ENCODE peak calls at places on chromosomes 5 and 9, in six cellular contexts. One of them, this sample, is unnamed.

GRCh38 chr5:147504001-147504400 is 5.9 kb downstream of the DPYSL3 start:
- DNase-seq in cardiac fibroblast: peak
- DNase-seq in B cell: no peak
- DNase-seq in thoracic aorta: no peak
- DNase-seq in endodermal cell: no peak
- DNase-seq in GM18507: no peak
- DNase-seq in this sample: no peak

GRCh38 chr9:126650830-126651341 is 37.2 kb downstream of the LMX1B start:
- DNase-seq in cardiac fibroblast: no peak
- DNase-seq in B cell: no peak
- DNase-seq in thoracic aorta: no peak
- DNase-seq in endodermal cell: no peak
- DNase-seq in GM18507: no peak
- DNase-seq in this sample: no peak

GRCh38 chr5:132465095-132465707 is 25.4 kb downstream of the IRF1 start:
- DNase-seq in cardiac fibroblast: no peak
- DNase-seq in B cell: no peak
- DNase-seq in thoracic aorta: no peak
- DNase-seq in endodermal cell: no peak
- DNase-seq in GM18507: no peak
- DNase-seq in this sample: no peak

GRCh38 chr5:91311168-91311696 is 71.9 kb downstream of the ARRDC3 start:
- DNase-seq in cardiac fibroblast: no peak
- DNase-seq in B cell: no peak
- DNase-seq in thoracic aorta: no peak
- DNase-seq in endodermal cell: no peak
- DNase-seq in GM18507: no peak
- DNase-seq in this sample: no peak

GRCh38 chr5:72183231-72183630 is 76.0 kb downstream of the MAP1B start:
- DNase-seq in cardiac fibroblast: no peak
- DNase-seq in B cell: no peak
- DNase-seq in thoracic aorta: no peak
- DNase-seq in endodermal cell: no peak
- DNase-seq in GM18507: no peak
- DNase-seq in this sample: no peak

GRCh38 chr9:91481971-91482370 is 58.3 kb upstream of the NFIL3 start:
- DNase-seq in cardiac fibroblast: no peak
- DNase-seq in B cell: no peak
- DNase-seq in thoracic aorta: no peak
- DNase-seq in endodermal cell: no peak
- DNase-seq in GM18507: no peak
- DNase-seq in this sample: no peak

GRCh38 chr5:138641547-138642298 is 66.5 kb upstream of the HSPA9 start:
- DNase-seq in cardiac fibroblast: peak
- DNase-seq in B cell: peak
- DNase-seq in thoracic aorta: peak
- DNase-seq in endodermal cell: peak
- DNase-seq in GM18507: no peak
- DNase-seq in this sample: peak

GRCh38 chr9:12702160-12702758 is 9.1 kb downstream of the TYRP1 start:
- DNase-seq in cardiac fibroblast: peak
- DNase-seq in B cell: no peak
- DNase-seq in thoracic aorta: no peak
- DNase-seq in endodermal cell: peak
- DNase-seq in GM18507: no peak
- DNase-seq in this sample: no peak

GRCh38 chr9:8779478-8779877 is 979.9 kb upstream of the DMAC1 start:
- DNase-seq in cardiac fibroblast: no peak
- DNase-seq in B cell: no peak
- DNase-seq in thoracic aorta: no peak
- DNase-seq in endodermal cell: peak
- DNase-seq in GM18507: no peak
- DNase-seq in this sample: no peak

GRCh38 chr5:142644640-142645361 is 41.1 kb downstream of the FGF1 start:
- DNase-seq in cardiac fibroblast: peak
- DNase-seq in B cell: no peak
- DNase-seq in thoracic aorta: peak
- DNase-seq in endodermal cell: no peak
- DNase-seq in GM18507: no peak
- DNase-seq in this sample: no peak

GRCh38 chr9:96253059-96253696 is 48.8 kb downstream of the HSD17B3 start:
- DNase-seq in cardiac fibroblast: no peak
- DNase-seq in B cell: no peak
- DNase-seq in thoracic aorta: no peak
- DNase-seq in endodermal cell: peak
- DNase-seq in GM18507: no peak
- DNase-seq in this sample: no peak

GRCh38 chr5:41893074-41893851 is 10.9 kb upstream of the RIMOC1 start:
- DNase-seq in cardiac fibroblast: no peak
- DNase-seq in B cell: no peak
- DNase-seq in thoracic aorta: no peak
- DNase-seq in endodermal cell: no peak
- DNase-seq in GM18507: no peak
- DNase-seq in this sample: peak

GRCh38 chr9:80552931-80553330 is 981.2 kb downstream of the TLE4 start:
- DNase-seq in cardiac fibroblast: peak
- DNase-seq in B cell: no peak
- DNase-seq in thoracic aorta: no peak
- DNase-seq in endodermal cell: no peak
- DNase-seq in GM18507: no peak
- DNase-seq in this sample: no peak

GRCh38 chr5:149363936-149364335 is 6.1 kb downstream of the PCYOX1L start:
- DNase-seq in cardiac fibroblast: no peak
- DNase-seq in B cell: no peak
- DNase-seq in thoracic aorta: no peak
- DNase-seq in endodermal cell: peak
- DNase-seq in GM18507: no peak
- DNase-seq in this sample: no peak

GRCh38 chr9:73143606-73144328 is 7.9 kb upstream of the ANXA1 start:
- DNase-seq in cardiac fibroblast: peak
- DNase-seq in B cell: no peak
- DNase-seq in thoracic aorta: no peak
- DNase-seq in endodermal cell: no peak
- DNase-seq in GM18507: no peak
- DNase-seq in this sample: no peak

GRCh38 chr9:129291041-129291501 is 113.0 kb upstream of the IER5L start:
- DNase-seq in cardiac fibroblast: no peak
- DNase-seq in B cell: no peak
- DNase-seq in thoracic aorta: no peak
- DNase-seq in endodermal cell: peak
- DNase-seq in GM18507: no peak
- DNase-seq in this sample: no peak

GRCh38 chr5:153654444-153654843 is 164.0 kb downstream of the GRIA1 start:
- DNase-seq in cardiac fibroblast: peak
- DNase-seq in B cell: no peak
- DNase-seq in thoracic aorta: no peak
- DNase-seq in endodermal cell: no peak
- DNase-seq in GM18507: no peak
- DNase-seq in this sample: no peak

GRCh38 chr9:78072586-78073199 is 41.1 kb upstream of the GNAQ start:
- DNase-seq in cardiac fibroblast: no peak
- DNase-seq in B cell: no peak
- DNase-seq in thoracic aorta: no peak
- DNase-seq in endodermal cell: no peak
- DNase-seq in GM18507: no peak
- DNase-seq in this sample: no peak

GRCh38 chr5:64655596-64655995 is 34.7 kb upstream of the SHISAL2B start:
- DNase-seq in cardiac fibroblast: no peak
- DNase-seq in B cell: no peak
- DNase-seq in thoracic aorta: no peak
- DNase-seq in endodermal cell: no peak
- DNase-seq in GM18507: no peak
- DNase-seq in this sample: no peak

GRCh38 chr9:122036988-122037387 is 56.1 kb downstream of the TTLL11 start:
- DNase-seq in cardiac fibroblast: peak
- DNase-seq in B cell: no peak
- DNase-seq in thoracic aorta: no peak
- DNase-seq in endodermal cell: no peak
- DNase-seq in GM18507: no peak
- DNase-seq in this sample: no peak

GRCh38 chr5:76257897-76258296 is 145.2 kb upstream of the IQGAP2 start:
- DNase-seq in cardiac fibroblast: no peak
- DNase-seq in B cell: no peak
- DNase-seq in thoracic aorta: no peak
- DNase-seq in endodermal cell: no peak
- DNase-seq in GM18507: no peak
- DNase-seq in this sample: no peak